ENCODE peak calls at places on chromosomes 1 and 21, in eight cellular contexts. P, U, X, O, C, I, E and K are unnamed samples.

GRCh38 chr1:13699510-13699909 is 478 bp upstream of the PRDM2 start:
- DNase-seq in C (no peak), P (no peak), O (no peak), E (no peak), U (no peak), X (no peak), I (peak; percentile 35), K (peak; percentile 5)

GRCh38 chr1:15262003-15262377 is 15.0 kb downstream of the FHAD1 start:
- DNase-seq in O (no peak), C (no peak), X (no peak), E (no peak), P (no peak), U (no peak), I (no peak), K (no peak)

GRCh38 chr1:53526451-53527101 is 67.4 kb downstream of the DMRTB1 start:
- DNase-seq in O (no peak), E (no peak), X (no peak), P (peak; percentile 12), C (no peak), U (no peak), I (no peak), K (no peak)

GRCh38 chr1:51946300-51946699 is 44.2 kb downstream of the RAB3B start:
- DNase-seq in O (no peak), I (no peak), U (no peak), X (no peak), E (no peak), P (no peak), C (no peak), K (no peak)

GRCh38 chr1:228455715-228456114 is 31.5 kb upstream of the RNF187 start:
- DNase-seq in U (no peak), P (no peak), I (no peak), C (no peak), E (no peak), O (peak; percentile 11), X (no peak), K (no peak)

GRCh38 chr21:14922980-14923379 is 141.8 kb downstream of the NRIP1 start:
- DNase-seq in X (no peak), O (no peak), U (no peak), E (no peak), I (no peak), C (no peak), P (no peak), K (no peak)

GRCh38 chr21:45510466-45510955 is 31.7 kb downstream of the SLC19A1 start:
- DNase-seq in U (no peak), O (no peak), C (no peak), I (no peak), X (no peak), E (no peak), P (no peak), K (no peak)

GRCh38 chr1:3333903-3334302 is 120.6 kb upstream of the ARHGEF16 start:
- DNase-seq in X (no peak), O (no peak), E (no peak), C (no peak), P (peak; percentile 38), U (no peak), I (no peak), K (peak; percentile 59)

GRCh38 chr1:51313961-51314777 is 16.2 kb downstream of the TTC39A start:
- DNase-seq in U (no peak), C (no peak), O (no peak), X (no peak), E (no peak), I (no peak), P (no peak), K (no peak)

GRCh38 chr1:157144509-157144908 is 6.3 kb upstream of the ETV3 start:
- DNase-seq in E (no peak), C (no peak), X (no peak), U (no peak), O (no peak), I (no peak), P (no peak), K (no peak)